ENCODE peak calls at places on chromosomes 6 and 20, in ten cellular contexts. V is uterus; A is HFFc6; P is GM20000; M is adrenal gland; R is cardiac fibroblast; H is CD8-positive, alpha-beta T cell; S is suprapubic skin; D is progenitor cell of endocrine pancreas; X is AG09309. Q is an unnamed sample.

GRCh38 chr20:8608470-8608869 is 460.4 kb upstream of the PLCB4 start:
- DNase-seq in V (no peak), A (peak; percentile 13), P (no peak), M (no peak), R (peak; percentile 13), H (no peak), S (no peak), D (no peak), X (no peak), Q (no peak)

GRCh38 chr6:37865534-37865933 is 46.0 kb downstream of the ZFAND3 start:
- DNase-seq in V (no peak), A (no peak), P (no peak), M (no peak), R (no peak), H (no peak), S (no peak), D (no peak), X (no peak), Q (no peak)

GRCh38 chr6:161048636-161049035 is 57.1 kb downstream of the MAP3K4 start:
- DNase-seq in V (no peak), A (no peak), P (no peak), M (no peak), R (peak; percentile 88), H (no peak), S (no peak), D (no peak), X (peak; percentile 83), Q (peak; percentile 51)

GRCh38 chr20:50554694-50555579 is 44.8 kb downstream of the PTPN1 start:
- DNase-seq in V (no peak), A (no peak), P (no peak), M (no peak), R (no peak), H (no peak), S (no peak), D (no peak), X (no peak), Q (no peak)

GRCh38 chr6:158856261-158856660 is 37.1 kb upstream of the EZR start:
- DNase-seq in V (no peak), A (no peak), P (no peak), M (no peak), R (no peak), H (no peak), S (no peak), D (no peak), X (no peak), Q (no peak)

GRCh38 chr6:136958168-136958567 is 36.1 kb downstream of the SLC35D3 start:
- DNase-seq in V (no peak), A (no peak), P (no peak), M (no peak), R (no peak), H (no peak), S (no peak), D (no peak), X (no peak), Q (no peak)

GRCh38 chr6:10901751-10902150 is 14.9 kb downstream of the SYCP2L start:
- DNase-seq in V (no peak), A (no peak), P (peak; percentile 58), M (no peak), R (no peak), H (no peak), S (no peak), D (no peak), X (no peak), Q (no peak)

GRCh38 chr20:56702931-56703840 is 74.1 kb downstream of the TFAP2C start:
- DNase-seq in V (no peak), A (no peak), P (no peak), M (no peak), R (no peak), H (no peak), S (no peak), D (no peak), X (no peak), Q (no peak)

GRCh38 chr6:31597006-31597405 is 4.2 kb upstream of the NCR3 start:
- DNase-seq in V (no peak), A (peak; percentile 40), P (no peak), M (no peak), R (peak; percentile 54), H (no peak), S (no peak), D (no peak), X (no peak), Q (peak; percentile 33)

GRCh38 chr6:56573142-56573541 is 69.5 kb downstream of the DST start:
- DNase-seq in V (no peak), A (no peak), P (no peak), M (no peak), R (no peak), H (no peak), S (no peak), D (no peak), X (no peak), Q (peak; percentile 34)

DNA sequence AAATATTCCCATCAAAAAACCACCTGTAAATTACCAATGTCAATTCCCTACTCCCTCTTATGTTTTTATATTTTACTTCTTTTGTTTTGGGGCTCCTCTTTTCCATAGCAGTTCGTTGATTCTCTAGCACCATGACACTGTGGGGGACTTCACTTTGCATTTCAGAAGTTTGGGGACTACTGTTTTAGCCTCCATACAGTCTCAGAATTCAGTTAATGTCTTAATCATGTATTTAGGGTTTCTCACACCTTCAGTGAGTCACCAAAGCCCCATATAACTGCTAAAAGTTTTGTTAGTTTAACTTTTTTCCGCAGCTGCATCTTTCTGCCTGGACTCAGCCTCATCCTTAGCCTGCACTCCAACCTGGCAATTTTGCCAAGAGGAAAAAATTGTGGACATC is 20.7 kb upstream of the AIG1 start:
- DNase-seq in V (no peak), A (no peak), P (no peak), M (no peak), R (no peak), H (no peak), S (no peak), D (no peak), X (no peak), Q (no peak)
- TF ChIP-seq CTCF in V (no peak), A (no peak), P (no peak), M (no peak), R (no peak), H (no peak), S (no peak), D (no peak), X (no peak), Q (no peak)

GRCh38 chr6:141610741-141611140 is 522.0 kb upstream of the GJE1 start:
- DNase-seq in V (no peak), A (no peak), P (no peak), M (no peak), R (peak; percentile 63), H (no peak), S (no peak), D (no peak), X (no peak), Q (no peak)
- TF ChIP-seq CTCF in V (no peak), A (peak; percentile 58), P (no peak), M (no peak), R (peak; percentile 55), H (no peak), S (no peak), D (peak; percentile 37), X (peak; percentile 24), Q (no peak)

GRCh38 chr20:61560361-61560853 is 308.3 kb downstream of the CDH4 start:
- DNase-seq in V (no peak), A (peak; percentile 68), P (no peak), M (no peak), R (peak; percentile 31), H (no peak), S (no peak), D (no peak), X (peak; percentile 59), Q (no peak)
- TF ChIP-seq CTCF in V (no peak), A (peak; percentile 72), P (no peak), M (no peak), R (peak; percentile 7), H (no peak), S (no peak), D (no peak), X (peak; percentile 61), Q (no peak)

GRCh38 chr6:81105998-81106397 is 646.5 kb downstream of the TENT5A start:
- DNase-seq in V (no peak), A (no peak), P (no peak), M (no peak), R (peak; percentile 9), H (no peak), S (no peak), D (no peak), X (no peak), Q (no peak)
- TF ChIP-seq CTCF in V (no peak), A (peak; percentile 48), P (no peak), M (no peak), R (peak; percentile 5), H (no peak), S (no peak), D (no peak), X (peak; percentile 28), Q (peak; percentile 8)

DNA sequence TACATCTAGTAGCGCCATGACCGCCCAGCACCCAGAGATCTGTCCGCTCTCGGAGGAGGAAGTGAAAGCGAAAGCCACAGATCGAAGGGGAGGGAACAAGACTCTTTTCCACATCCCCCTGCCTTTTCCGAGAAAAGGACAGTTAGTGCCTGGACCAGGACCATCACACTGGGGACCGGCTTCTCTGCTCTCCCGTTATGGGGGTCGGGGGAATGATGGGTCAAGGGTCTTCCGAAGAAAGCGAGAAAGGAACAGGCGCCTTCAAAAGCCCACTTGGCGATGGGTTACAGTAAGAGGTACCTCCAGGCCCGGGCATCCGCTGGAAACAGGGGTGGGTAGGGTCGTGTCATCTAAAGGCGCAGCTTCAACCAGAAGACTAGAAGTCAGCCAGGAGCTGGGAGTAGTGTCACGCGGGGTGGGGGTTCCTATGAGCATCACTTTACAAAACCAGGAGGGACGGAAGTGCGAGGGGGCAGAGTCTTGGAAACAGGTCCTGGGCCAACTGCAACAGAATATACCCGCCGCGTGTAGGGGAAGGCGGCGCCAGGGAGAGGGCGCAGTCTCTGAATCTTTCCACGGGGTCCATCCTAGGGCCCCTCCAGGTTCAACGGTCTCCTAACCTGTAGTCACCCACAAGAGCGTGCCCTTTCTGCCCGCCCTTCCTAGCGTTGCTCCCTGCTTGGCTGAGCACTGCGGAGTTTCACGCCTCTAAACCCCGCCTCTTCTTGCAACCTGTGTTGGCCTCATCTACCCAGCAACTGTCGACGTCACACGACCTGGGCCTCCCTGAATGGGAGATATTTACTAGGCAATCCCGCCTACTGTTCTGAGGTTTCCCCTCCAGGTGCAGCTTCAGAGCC is at the start of gene PSMB8:
- DNase-seq in V (peak; percentile 96), A (peak; percentile 90), P (peak; percentile 89), M (peak; percentile 98), R (peak; percentile 94), H (peak; percentile 99), S (peak; percentile 98), D (peak; percentile 87), X (peak; percentile 71), Q (peak; percentile 88)
- TF ChIP-seq CTCF in V (peak; percentile 16), A (peak; percentile 59), P (no peak), M (peak; percentile 40), R (peak; percentile 31), H (no peak), S (peak; percentile 11), D (no peak), X (peak; percentile 22), Q (peak; percentile 38)

GRCh38 chr6:84514089-84514971 is 250.1 kb downstream of the TBX18 start:
- DNase-seq in V (no peak), A (no peak), P (no peak), M (no peak), R (no peak), H (no peak), S (no peak), D (no peak), X (no peak), Q (no peak)
- TF ChIP-seq CTCF in V (no peak), A (peak; percentile 40), P (no peak), M (no peak), R (no peak), H (no peak), S (no peak), D (no peak), X (no peak), Q (no peak)

Q was measured in BE2C.